ENCODE peak calls at places on chromosome 9, in eight cellular contexts. One of them, this sample, is unnamed.

GRCh38 chr9:134534661-134535080 is 106.9 kb upstream of the COL5A1 start:
- DNase-seq in GM12865: no peak
- DNase-seq in GM13976: no peak
- DNase-seq in A549: no peak
- DNase-seq in B cell: no peak
- DNase-seq in coronary artery: no peak
- DNase-seq in endothelial cell: no peak
- DNase-seq in HFFc6: no peak
- DNase-seq in this sample: no peak

GRCh38 chr9:98172604-98173003 is 19.8 kb downstream of the CORO2A start:
- DNase-seq in GM12865: no peak
- DNase-seq in GM13976: no peak
- DNase-seq in A549: no peak
- DNase-seq in B cell: no peak
- DNase-seq in coronary artery: no peak
- DNase-seq in endothelial cell: no peak
- DNase-seq in HFFc6: no peak
- DNase-seq in this sample: no peak

GRCh38 chr9:74729129-74729710 is 158.5 kb downstream of the TRPM6 start:
- DNase-seq in GM12865: no peak
- DNase-seq in GM13976: no peak
- DNase-seq in A549: no peak
- DNase-seq in B cell: no peak
- DNase-seq in coronary artery: no peak
- DNase-seq in endothelial cell: no peak
- DNase-seq in HFFc6: no peak
- DNase-seq in this sample: no peak

GRCh38 chr9:69421908-69422801 is 97.1 kb downstream of the ENTREP1 start:
- DNase-seq in GM12865: peak
- DNase-seq in GM13976: peak
- DNase-seq in A549: peak
- DNase-seq in B cell: peak
- DNase-seq in coronary artery: peak
- DNase-seq in endothelial cell: peak
- DNase-seq in HFFc6: peak
- DNase-seq in this sample: peak

GRCh38 chr9:119273984-119274665 is 95.1 kb downstream of the BRINP1 start:
- DNase-seq in GM12865: no peak
- DNase-seq in GM13976: no peak
- DNase-seq in A549: no peak
- DNase-seq in B cell: no peak
- DNase-seq in coronary artery: no peak
- DNase-seq in endothelial cell: no peak
- DNase-seq in HFFc6: no peak
- DNase-seq in this sample: no peak

GRCh38 chr9:30964332-30964731 is 1420.1 kb upstream of the ACO1 start:
- DNase-seq in GM12865: no peak
- DNase-seq in GM13976: no peak
- DNase-seq in A549: no peak
- DNase-seq in B cell: no peak
- DNase-seq in coronary artery: no peak
- DNase-seq in endothelial cell: no peak
- DNase-seq in HFFc6: no peak
- DNase-seq in this sample: no peak

GRCh38 chr9:124510650-124511425 is 3.6 kb upstream of the NR5A1 start:
- DNase-seq in GM12865: no peak
- DNase-seq in GM13976: no peak
- DNase-seq in A549: no peak
- DNase-seq in B cell: no peak
- DNase-seq in coronary artery: no peak
- DNase-seq in endothelial cell: no peak
- DNase-seq in HFFc6: peak
- DNase-seq in this sample: no peak

GRCh38 chr9:111795557-111795839 is 761 bp upstream of the SHOC1 start:
- DNase-seq in GM12865: no peak
- DNase-seq in GM13976: no peak
- DNase-seq in A549: no peak
- DNase-seq in B cell: no peak
- DNase-seq in coronary artery: no peak
- DNase-seq in endothelial cell: no peak
- DNase-seq in HFFc6: no peak
- DNase-seq in this sample: no peak

GRCh38 chr9:112905084-112905483 is 14.4 kb upstream of the SLC46A2 start:
- DNase-seq in GM12865: no peak
- DNase-seq in GM13976: no peak
- DNase-seq in A549: no peak
- DNase-seq in B cell: no peak
- DNase-seq in coronary artery: no peak
- DNase-seq in endothelial cell: no peak
- DNase-seq in HFFc6: no peak
- DNase-seq in this sample: no peak

GRCh38 chr9:35112257-35113020 is 3.2 kb downstream of the ATOSB start:
- DNase-seq in GM12865: no peak
- DNase-seq in GM13976: no peak
- DNase-seq in A549: no peak
- DNase-seq in B cell: no peak
- DNase-seq in coronary artery: peak
- DNase-seq in endothelial cell: no peak
- DNase-seq in HFFc6: peak
- DNase-seq in this sample: no peak

GRCh38 chr9:126043691-126044090 is 282.9 kb upstream of the MVB12B start:
- DNase-seq in GM12865: no peak
- DNase-seq in GM13976: no peak
- DNase-seq in A549: no peak
- DNase-seq in B cell: no peak
- DNase-seq in coronary artery: no peak
- DNase-seq in endothelial cell: no peak
- DNase-seq in HFFc6: no peak
- DNase-seq in this sample: no peak

GRCh38 chr9:126607731-126608130 is 6.0 kb upstream of the LMX1B start:
- DNase-seq in GM12865: no peak
- DNase-seq in GM13976: no peak
- DNase-seq in A549: no peak
- DNase-seq in B cell: no peak
- DNase-seq in coronary artery: no peak
- DNase-seq in endothelial cell: no peak
- DNase-seq in HFFc6: no peak
- DNase-seq in this sample: no peak

GRCh38 chr9:123339666-123340414 is 16.2 kb upstream of the CRB2 start:
- DNase-seq in GM12865: peak
- DNase-seq in GM13976: no peak
- DNase-seq in A549: no peak
- DNase-seq in B cell: no peak
- DNase-seq in coronary artery: no peak
- DNase-seq in endothelial cell: no peak
- DNase-seq in HFFc6: no peak
- DNase-seq in this sample: peak

GRCh38 chr9:80650964-80651555 is 1038.3 kb downstream of the TLE1 start:
- DNase-seq in GM12865: no peak
- DNase-seq in GM13976: no peak
- DNase-seq in A549: no peak
- DNase-seq in B cell: no peak
- DNase-seq in coronary artery: no peak
- DNase-seq in endothelial cell: no peak
- DNase-seq in HFFc6: no peak
- DNase-seq in this sample: no peak

GRCh38 chr9:86253577-86253976 is 5.9 kb downstream of the C9orf153 start:
- DNase-seq in GM12865: no peak
- DNase-seq in GM13976: no peak
- DNase-seq in A549: no peak
- DNase-seq in B cell: no peak
- DNase-seq in coronary artery: no peak
- DNase-seq in endothelial cell: no peak
- DNase-seq in HFFc6: no peak
- DNase-seq in this sample: no peak

GRCh38 chr9:93263334-93264229 is 79.6 kb downstream of the WNK2 start:
- DNase-seq in GM12865: no peak
- DNase-seq in GM13976: peak
- DNase-seq in A549: no peak
- DNase-seq in B cell: peak
- DNase-seq in coronary artery: no peak
- DNase-seq in endothelial cell: no peak
- DNase-seq in HFFc6: no peak
- DNase-seq in this sample: no peak

GRCh38 chr9:113844466-113844865 is 31.6 kb upstream of the ZNF618 start:
- DNase-seq in GM12865: no peak
- DNase-seq in GM13976: no peak
- DNase-seq in A549: no peak
- DNase-seq in B cell: no peak
- DNase-seq in coronary artery: no peak
- DNase-seq in endothelial cell: no peak
- DNase-seq in HFFc6: no peak
- DNase-seq in this sample: no peak

GRCh38 chr9:36632892-36633291 is 60.2 kb downstream of the MELK start:
- DNase-seq in GM12865: peak
- DNase-seq in GM13976: peak
- DNase-seq in A549: peak
- DNase-seq in B cell: peak
- DNase-seq in coronary artery: no peak
- DNase-seq in endothelial cell: no peak
- DNase-seq in HFFc6: peak
- DNase-seq in this sample: no peak

GRCh38 chr9:87909310-87910041 is 8.3 kb upstream of the SPATA31C1 start:
- DNase-seq in GM12865: no peak
- DNase-seq in GM13976: no peak
- DNase-seq in A549: peak
- DNase-seq in B cell: no peak
- DNase-seq in coronary artery: no peak
- DNase-seq in endothelial cell: no peak
- DNase-seq in HFFc6: no peak
- DNase-seq in this sample: no peak
- TF ChIP-seq CTCF in GM12865: no peak
- TF ChIP-seq CTCF in GM13976: no peak
- TF ChIP-seq CTCF in A549: no peak
- TF ChIP-seq CTCF in B cell: no peak
- TF ChIP-seq CTCF in coronary artery: no peak
- TF ChIP-seq CTCF in endothelial cell: no peak
- TF ChIP-seq CTCF in HFFc6: no peak
- TF ChIP-seq CTCF in this sample: no peak

GRCh38 chr9:38393128-38393809 is 767 bp downstream of the ALDH1B1 start:
- DNase-seq in GM12865: peak
- DNase-seq in GM13976: peak
- DNase-seq in A549: peak
- DNase-seq in B cell: no peak
- DNase-seq in coronary artery: no peak
- DNase-seq in endothelial cell: no peak
- DNase-seq in HFFc6: no peak
- DNase-seq in this sample: peak
- TF ChIP-seq CTCF in GM12865: no peak
- TF ChIP-seq CTCF in GM13976: no peak
- TF ChIP-seq CTCF in A549: no peak
- TF ChIP-seq CTCF in B cell: no peak
- TF ChIP-seq CTCF in coronary artery: no peak
- TF ChIP-seq CTCF in endothelial cell: no peak
- TF ChIP-seq CTCF in HFFc6: no peak
- TF ChIP-seq CTCF in this sample: no peak

GRCh38 chr9:77128125-77128789 is 49.1 kb upstream of the VPS13A start:
- DNase-seq in GM12865: no peak
- DNase-seq in GM13976: no peak
- DNase-seq in A549: no peak
- DNase-seq in B cell: no peak
- DNase-seq in coronary artery: no peak
- DNase-seq in endothelial cell: no peak
- DNase-seq in HFFc6: no peak
- DNase-seq in this sample: no peak

GRCh38 chr9:77127071-77127470 is 50.3 kb upstream of the VPS13A start:
- DNase-seq in GM12865: no peak
- DNase-seq in GM13976: no peak
- DNase-seq in A549: no peak
- DNase-seq in B cell: no peak
- DNase-seq in coronary artery: no peak
- DNase-seq in endothelial cell: no peak
- DNase-seq in HFFc6: no peak
- DNase-seq in this sample: no peak

GRCh38 chr9:77131411-77131810 is 45.9 kb upstream of the VPS13A start:
- DNase-seq in GM12865: no peak
- DNase-seq in GM13976: no peak
- DNase-seq in A549: no peak
- DNase-seq in B cell: no peak
- DNase-seq in coronary artery: no peak
- DNase-seq in endothelial cell: no peak
- DNase-seq in HFFc6: no peak
- DNase-seq in this sample: no peak

DNA sequence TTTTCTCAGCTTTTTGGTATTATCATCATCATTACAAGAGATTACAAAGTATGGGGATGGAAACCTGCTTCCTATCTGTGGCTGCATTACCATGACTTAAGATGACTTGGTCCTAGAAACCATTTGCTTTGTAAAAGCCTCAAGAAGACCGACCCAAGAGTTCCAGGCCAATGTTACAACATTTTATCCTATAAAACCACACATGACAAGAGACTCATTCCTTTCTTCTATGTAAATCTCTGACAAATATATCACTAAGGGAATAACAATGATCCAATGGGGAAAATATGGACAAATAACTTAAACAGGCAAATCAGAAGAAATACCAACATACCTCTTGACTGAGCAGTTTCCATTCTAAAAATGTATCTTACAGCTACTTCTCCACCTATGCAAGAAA is 44.3 kb upstream of the VPS13A start:
- DNase-seq in GM12865: no peak
- DNase-seq in GM13976: no peak
- DNase-seq in A549: no peak
- DNase-seq in B cell: no peak
- DNase-seq in coronary artery: no peak
- DNase-seq in endothelial cell: no peak
- DNase-seq in HFFc6: no peak
- DNase-seq in this sample: no peak
- TF ChIP-seq CTCF in GM12865: no peak
- TF ChIP-seq CTCF in GM13976: no peak
- TF ChIP-seq CTCF in A549: no peak
- TF ChIP-seq CTCF in B cell: no peak
- TF ChIP-seq CTCF in coronary artery: no peak
- TF ChIP-seq CTCF in endothelial cell: no peak
- TF ChIP-seq CTCF in HFFc6: no peak
- TF ChIP-seq CTCF in this sample: no peak

DNA sequence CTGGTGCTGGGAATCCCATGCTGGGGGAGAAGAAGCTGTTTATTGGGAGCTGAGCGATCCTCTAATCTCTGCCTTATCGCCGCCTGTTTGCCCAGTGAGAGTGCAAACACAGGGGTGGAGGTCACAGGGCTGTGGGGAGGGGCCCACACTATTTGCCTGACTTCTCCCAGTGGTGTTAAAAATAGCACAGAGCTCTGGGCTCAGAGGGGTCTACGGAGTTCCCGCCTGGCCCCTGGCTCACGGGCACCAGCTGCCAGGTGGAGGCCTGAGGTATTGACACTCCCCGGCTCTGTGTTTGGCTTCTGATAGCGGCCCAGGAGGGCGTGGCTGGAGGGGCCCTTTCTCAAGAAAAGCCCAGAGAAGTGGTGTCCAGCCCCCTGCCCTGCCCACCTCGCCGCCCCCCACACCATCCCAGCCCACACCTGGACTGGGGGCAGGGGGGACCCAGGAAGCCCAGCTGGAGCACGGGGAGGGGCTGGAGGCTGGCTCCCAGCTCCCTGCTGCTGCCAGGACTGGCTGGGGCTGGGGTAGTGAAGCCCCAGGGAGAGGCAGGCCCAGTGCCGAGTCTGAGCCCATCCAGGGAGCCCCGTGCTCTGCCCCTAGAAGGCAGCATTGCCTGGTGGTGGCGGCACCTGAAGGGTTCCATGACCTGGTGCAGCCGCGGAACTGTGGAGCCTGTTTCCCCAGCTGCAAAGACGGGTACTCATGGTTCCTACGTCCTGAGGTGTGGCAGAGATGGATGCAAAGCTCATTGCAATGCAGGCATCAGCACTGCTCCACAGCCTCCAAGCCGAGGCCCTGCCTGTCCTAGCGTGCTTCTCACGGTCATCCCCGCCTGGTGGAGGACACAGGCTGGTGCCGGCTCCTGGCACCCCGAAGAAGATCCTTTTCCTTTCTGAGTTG is 35.7 kb upstream of the EGFL7 start:
- DNase-seq in GM12865: no peak
- DNase-seq in GM13976: no peak
- DNase-seq in A549: peak
- DNase-seq in B cell: no peak
- DNase-seq in coronary artery: no peak
- DNase-seq in endothelial cell: peak
- DNase-seq in HFFc6: no peak
- DNase-seq in this sample: no peak
- TF ChIP-seq CTCF in GM12865: no peak
- TF ChIP-seq CTCF in GM13976: no peak
- TF ChIP-seq CTCF in A549: no peak
- TF ChIP-seq CTCF in B cell: no peak
- TF ChIP-seq CTCF in coronary artery: no peak
- TF ChIP-seq CTCF in endothelial cell: peak
- TF ChIP-seq CTCF in HFFc6: peak
- TF ChIP-seq CTCF in this sample: no peak